ENCODE peak calls at places on chromosomes 11 and 22, in ten cellular contexts. K, U, T, I, J, N, F, C, M and E are unnamed samples.
A peak's percentile ranks its signal among the peaks of the same experiment; 100 is the strongest.

GRCh38 chr22:29531419-29531818 is 22.1 kb downstream of the THOC5 start:
- DNase-seq in K (no peak), U (no peak), T (no peak), I (no peak), J (no peak), N (no peak), F (no peak), C (no peak), M (no peak), E (no peak)

GRCh38 chr11:9535189-9535781 is 38.2 kb upstream of the WEE1 start:
- DNase-seq in K (no peak), U (peak; percentile 78), T (peak; percentile 81), I (peak; percentile 80), J (peak; percentile 34), N (peak; percentile 77), F (peak; percentile 59), C (peak; percentile 95), M (peak; percentile 87), E (no peak)

GRCh38 chr11:3977078-3977477 is 117.5 kb upstream of the RRM1 start:
- DNase-seq in K (no peak), U (no peak), T (no peak), I (no peak), J (no peak), N (no peak), F (no peak), C (no peak), M (no peak), E (no peak)

GRCh38 chr11:94740083-94740974 is 27.8 kb upstream of the AMOTL1 start:
- DNase-seq in K (peak; percentile 42), U (no peak), T (peak; percentile 62), I (no peak), J (no peak), N (no peak), F (peak; percentile 77), C (no peak), M (peak; percentile 21), E (peak; percentile 87)

GRCh38 chr11:17313349-17314231 is 37.1 kb downstream of the NUCB2 start:
- DNase-seq in K (no peak), U (no peak), T (no peak), I (no peak), J (no peak), N (no peak), F (no peak), C (no peak), M (no peak), E (no peak)

GRCh38 chr11:117837070-117837776 is 12.7 kb upstream of the FXYD2 start:
- DNase-seq in K (no peak), U (no peak), T (peak; percentile 39), I (no peak), J (no peak), N (no peak), F (no peak), C (no peak), M (no peak), E (peak; percentile 82)

GRCh38 chr11:60125962-60126585 is 37.6 kb downstream of the MS4A2 start:
- DNase-seq in K (no peak), U (no peak), T (no peak), I (no peak), J (no peak), N (no peak), F (no peak), C (no peak), M (no peak), E (no peak)

GRCh38 chr11:31236052-31236652 is 133.4 kb downstream of the DCDC1 start:
- DNase-seq in K (no peak), U (no peak), T (no peak), I (no peak), J (no peak), N (no peak), F (no peak), C (no peak), M (peak; percentile 28), E (no peak)

GRCh38 chr22:39452740-39453040 is 4.1 kb upstream of the MGAT3 start:
- DNase-seq in K (no peak), U (no peak), T (no peak), I (no peak), J (no peak), N (no peak), F (no peak), C (no peak), M (peak; percentile 25), E (no peak)

GRCh38 chr11:103650330-103650729 is 386.1 kb upstream of the DDI1 start:
- DNase-seq in K (no peak), U (no peak), T (no peak), I (no peak), J (no peak), N (no peak), F (no peak), C (no peak), M (no peak), E (no peak)

GRCh38 chr22:47190276-47190956 is 428.0 kb downstream of the TBC1D22A start:
- DNase-seq in K (no peak), U (no peak), T (no peak), I (no peak), J (no peak), N (no peak), F (no peak), C (no peak), M (no peak), E (peak; percentile 65)